ENCODE peak calls at places on chromosome 21, in nine cellular contexts. K is right cardiac atrium, R is hepatocyte, I is body of pancreas, S is upper lobe of right lung, C is psoas muscle, U is transverse colon, J is cardiac muscle cell, X is heart right ventricle. Q is an unnamed sample. For H3K27me3, H3K4me1 and H3K9me3, the result is how much of the 10 kb centered on the place peaks cover.

GRCh38 chr21:46083271-46084040 is 14.5 kb upstream of the COL6A2 start:
- DNase-seq in K (peak), R (peak), I (no peak), S (peak), C (peak), U (no peak), J (no peak), X (no peak), Q (no peak)

GRCh38 chr21:45763074-45763473 is 119.5 kb downstream of the PCBP3 start:
- DNase-seq in K (no peak), R (no peak), I (no peak), S (no peak), C (no peak), U (no peak), J (no peak), X (no peak), Q (no peak)

GRCh38 chr21:15797577-15798363 is 68.0 kb downstream of the USP25 start:
- DNase-seq in K (no peak), R (no peak), I (no peak), S (no peak), C (no peak), U (no peak), J (peak), X (no peak), Q (no peak)

GRCh38 chr21:21851657-21852056 is 853.4 kb downstream of the NCAM2 start:
- DNase-seq in K (no peak), R (no peak), I (no peak), S (no peak), C (no peak), U (no peak), J (no peak), X (no peak), Q (no peak)

GRCh38 chr21:45800339-45801080 is 157.0 kb downstream of the PCBP3 start:
- DNase-seq in K (no peak), R (no peak), I (no peak), S (no peak), C (no peak), U (no peak), J (no peak), X (no peak), Q (no peak)

GRCh38 chr21:46156378-46156645 is 933 bp upstream of the FTCD start:
- DNase-seq in K (no peak), R (peak), I (no peak), S (peak), C (no peak), U (no peak), J (no peak), X (no peak), Q (no peak)

GRCh38 chr21:16169102-16169511 is 439.3 kb downstream of the USP25 start:
- DNase-seq in K (no peak), R (peak), I (no peak), S (no peak), C (no peak), U (no peak), J (no peak), X (no peak), Q (no peak)

GRCh38 chr21:36859744-36860501 is 106.5 kb downstream of the HLCS start:
- DNase-seq in K (peak), R (peak), I (peak), S (peak), C (peak), U (peak), J (peak), X (peak), Q (peak)

GRCh38 chr21:33199516-33200217 is 30.1 kb upstream of the IFNAR2 start:
- DNase-seq in K (peak), R (peak), I (peak), S (no peak), C (peak), U (peak), J (peak), X (peak), Q (peak)

GRCh38 chr21:33825898-33826297 is 89.7 kb downstream of the ATP5PO start:
- DNase-seq in K (no peak), R (no peak), I (no peak), S (no peak), C (no peak), U (no peak), J (peak), X (no peak), Q (no peak)

GRCh38 chr21:34085129-34085528 is 11.8 kb downstream of the MRPS6 start:
- DNase-seq in K (no peak), R (no peak), I (no peak), S (no peak), C (no peak), U (no peak), J (no peak), X (no peak), Q (no peak)

GRCh38 chr21:17742181-17742580 is 77.0 kb downstream of the C21orf91 start:
- DNase-seq in K (no peak), R (no peak), I (no peak), S (no peak), C (no peak), U (no peak), J (no peak), X (no peak), Q (no peak)

GRCh38 chr21:34034369-34035014 is 38.9 kb upstream of the MRPS6 start:
- DNase-seq in K (no peak), R (no peak), I (no peak), S (no peak), C (no peak), U (no peak), J (no peak), X (no peak), Q (no peak)

GRCh38 chr21:28550057-28550825 is 442.4 kb downstream of the LTN1 start:
- DNase-seq in K (no peak), R (no peak), I (no peak), S (no peak), C (no peak), U (no peak), J (no peak), X (no peak), Q (no peak)

GRCh38 chr21:45855248-45855801 is 126.2 kb upstream of the COL6A1 start:
- DNase-seq in K (no peak), R (no peak), I (peak), S (no peak), C (no peak), U (no peak), J (no peak), X (no peak), Q (no peak)

GRCh38 chr21:45954271-45954670 is 27.3 kb upstream of the COL6A1 start:
- DNase-seq in K (no peak), R (peak), I (no peak), S (no peak), C (no peak), U (no peak), J (peak), X (no peak), Q (no peak)

GRCh38 chr21:29299906-29300546 is 1.3 kb downstream of the BACH1 start:
- DNase-seq in K (peak), R (peak), I (peak), S (peak), C (peak), U (peak), J (peak), X (peak), Q (peak)

GRCh38 chr21:16078382-16078781 is 348.6 kb downstream of the USP25 start:
- DNase-seq in K (no peak), R (no peak), I (no peak), S (no peak), C (no peak), U (no peak), J (no peak), X (no peak), Q (no peak)

GRCh38 chr21:46210378-46211136 is 18.0 kb downstream of the LSS start:
- DNase-seq in K (no peak), R (no peak), I (peak), S (peak), C (no peak), U (no peak), J (no peak), X (no peak), Q (no peak)

GRCh38 chr21:15742694-15743093 is 12.9 kb downstream of the USP25 start:
- DNase-seq in K (no peak), R (no peak), I (no peak), S (no peak), C (no peak), U (no peak), J (no peak), X (no peak), Q (no peak)

GRCh38 chr21:16370176-16370575 is 640.4 kb downstream of the USP25 start:
- DNase-seq in K (no peak), R (no peak), I (no peak), S (no peak), C (peak), U (no peak), J (no peak), X (no peak), Q (no peak)

GRCh38 chr21:24594082-24594481 is 1013.2 kb downstream of the MRPL39 start:
- DNase-seq in K (no peak), R (no peak), I (no peak), S (no peak), C (no peak), U (no peak), J (no peak), X (no peak), Q (no peak)

GRCh38 chr21:34039678-34040382 is 33.5 kb upstream of the MRPS6 start:
- DNase-seq in K (peak), R (peak), I (peak), S (no peak), C (no peak), U (no peak), J (no peak), X (no peak), Q (no peak)

GRCh38 chr21:34337741-34338140 is 26.1 kb upstream of the KCNE2 start:
- DNase-seq in K (no peak), R (no peak), I (no peak), S (no peak), C (no peak), U (no peak), J (no peak), X (no peak), Q (no peak)

GRCh38 chr21:46067505-46068201 is 30.3 kb upstream of the COL6A2 start:
- DNase-seq in K (peak), R (no peak), I (no peak), S (peak), C (peak), U (no peak), J (no peak), X (no peak), Q (no peak)

GRCh38 chr21:34367320-34367935 is 3.6 kb downstream of the KCNE2 start:
- DNase-seq in K (no peak), R (peak), I (peak), S (no peak), C (no peak), U (peak), J (peak), X (no peak), Q (peak)

DNA sequence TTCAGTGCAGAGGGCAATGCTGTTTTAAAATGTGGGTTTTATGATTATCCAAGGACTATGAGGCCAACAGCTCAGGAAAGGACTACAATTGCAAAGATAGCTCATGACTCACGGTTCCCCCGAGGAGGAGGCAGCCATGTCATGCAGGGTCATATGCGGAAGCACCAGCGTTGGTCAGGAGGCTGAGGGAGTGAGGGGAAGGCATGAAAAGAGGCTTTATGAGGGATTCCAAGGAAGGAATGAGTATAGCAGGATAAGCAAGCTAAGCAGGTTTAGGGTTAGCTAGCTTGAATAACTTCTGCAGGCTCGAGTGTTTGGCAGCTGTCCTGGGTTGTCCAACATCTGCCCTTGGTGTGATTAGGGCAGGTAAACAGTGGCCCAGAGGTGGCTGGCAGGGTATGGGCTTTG is 495.1 kb downstream of the SETD4 start:
- DNase-seq in K (no peak), R (peak), I (no peak), S (no peak), C (peak), U (no peak), J (peak), X (peak), Q (no peak)
- H3K27me3 ChIP-seq in K (under half), R (under half), I (under half), S (under half), C (under half), U (under half), J (under half), X (under half), Q (under half)

DNA sequence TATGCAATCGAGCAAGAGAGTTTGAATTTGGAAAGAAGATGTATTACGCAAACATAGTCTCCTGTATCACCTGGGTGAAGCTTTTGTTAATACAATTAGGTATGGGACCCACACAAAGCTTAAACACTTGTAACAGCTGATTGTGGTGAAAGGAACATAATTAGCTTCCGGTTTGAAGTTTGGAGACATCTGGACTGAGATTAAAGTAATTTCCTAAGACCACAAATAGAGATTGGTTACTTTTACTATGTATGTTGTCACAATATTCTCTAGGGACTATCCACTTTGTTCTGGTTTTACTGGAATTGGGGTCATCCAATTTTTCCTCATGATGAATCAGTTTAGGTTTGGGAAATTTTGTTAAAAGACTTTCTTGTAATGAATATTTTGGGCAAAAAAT is 71.7 kb upstream of the SAMSN1 start:
- DNase-seq in K (no peak), R (no peak), I (no peak), S (no peak), C (no peak), U (no peak), J (peak), X (no peak), Q (no peak)
- H3K4me1 ChIP-seq in K (under half), R (under half), I (under half), S (under half), C (under half), U (under half), J (under half), X (under half), Q (under half)

DNA sequence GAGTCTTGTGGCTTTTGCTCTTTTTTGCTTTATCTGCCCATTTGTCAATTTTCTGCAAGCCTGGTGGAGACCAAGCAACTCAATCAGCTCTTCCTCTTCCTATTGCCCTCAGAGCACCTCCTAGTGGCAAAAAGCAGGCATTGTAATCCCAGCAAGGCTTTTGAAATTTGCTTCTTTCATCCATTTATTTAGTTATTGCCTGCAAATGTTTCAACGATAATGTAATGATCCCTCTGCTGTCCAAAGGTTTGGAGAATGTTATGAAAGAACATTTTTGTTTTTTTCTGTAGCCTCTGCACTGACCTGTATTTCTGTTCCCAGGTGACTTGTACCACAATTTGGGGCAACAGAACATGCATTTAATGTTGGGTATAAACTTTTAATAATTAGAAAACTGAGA is 127.8 kb downstream of the GABPA start:
- DNase-seq in K (no peak), R (no peak), I (peak), S (no peak), C (no peak), U (no peak), J (peak), X (no peak), Q (peak)
- H3K9me3 ChIP-seq in K (under half), R (under half), I (under half), S (under half), C (under half), U (under half), J (under half), X (under half), Q (under half)

GRCh38 chr21:31332525-31332924 is 11.5 kb downstream of the TIAM1 start:
- DNase-seq in K (no peak), R (no peak), I (no peak), S (no peak), C (no peak), U (no peak), J (no peak), X (no peak), Q (no peak)
- H3K27me3 ChIP-seq in K (under half), R (under half), I (under half), S (under half), C (under half), U (under half), J (under half), X (under half), Q (under half)

GRCh38 chr21:42654913-42655796 is 1.7 kb downstream of the PDE9A start:
- DNase-seq in K (no peak), R (no peak), I (no peak), S (no peak), C (no peak), U (peak), J (no peak), X (no peak), Q (no peak)
- H3K4me1 ChIP-seq in K (under half), R (under half), I (under half), S (under half), C (under half), U (half or more), J (under half), X (under half), Q (under half)

DNA sequence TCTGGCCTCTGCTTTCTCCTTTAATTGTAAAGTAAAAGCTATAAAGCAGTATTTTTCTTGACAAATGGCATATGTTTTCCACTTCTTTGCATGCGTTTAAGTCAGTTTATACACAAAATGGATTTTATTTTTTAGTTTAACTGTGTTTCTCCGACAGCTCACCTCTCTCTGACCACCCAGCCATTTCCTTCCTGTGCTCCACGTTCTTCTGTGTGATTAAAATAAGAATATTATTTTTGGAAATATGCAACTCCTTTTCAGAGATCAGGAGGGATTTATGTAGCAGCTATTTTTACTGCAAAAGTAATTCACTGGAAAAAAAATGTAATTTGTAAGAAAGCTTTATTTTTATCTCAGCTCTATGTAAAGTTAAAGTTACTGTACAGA is 18.0 kb downstream of the ETS2 start:
- DNase-seq in K (no peak), R (no peak), I (no peak), S (no peak), C (no peak), U (no peak), J (no peak), X (no peak), Q (no peak)
- H3K9me3 ChIP-seq in K (under half), R (under half), I (under half), S (under half), C (under half), U (under half), J (under half), X (under half), Q (under half)

GRCh38 chr21:44599264-44600029 is 950 bp upstream of the KRTAP10-7 start:
- DNase-seq in K (no peak), R (no peak), I (no peak), S (no peak), C (no peak), U (no peak), J (no peak), X (no peak), Q (no peak)
- H3K27me3 ChIP-seq in K (under half), R (under half), I (under half), S (under half), C (under half), U (under half), J (under half), X (under half), Q (under half)